ENCODE peak calls at places on chromosomes 7 and 10, in ten cellular contexts. A, V, S, I, O, D, M, H, C and E are unnamed samples.
A peak's percentile ranks its signal among the peaks of the same experiment; 100 is the strongest.

GRCh38 chr7:127850195-127850594 is 181.0 kb downstream of the LRRC4 start:
- DNase-seq in A (no peak), V (no peak), S (no peak), I (no peak), O (no peak), D (no peak), M (no peak), H (no peak), C (no peak), E (no peak)

GRCh38 chr10:33224251-33224965 is 110.1 kb downstream of the NRP1 start:
- DNase-seq in A (no peak), V (no peak), S (no peak), I (no peak), O (no peak), D (no peak), M (no peak), H (no peak), C (no peak), E (no peak)

GRCh38 chr7:131174855-131175254 is 152.8 kb upstream of the MKLN1 start:
- DNase-seq in A (no peak), V (no peak), S (no peak), I (no peak), O (no peak), D (no peak), M (no peak), H (no peak), C (no peak), E (no peak)

GRCh38 chr7:30918676-30919075 is 7.0 kb downstream of the AQP1 start:
- DNase-seq in A (peak; percentile 13), V (no peak), S (peak; percentile 44), I (no peak), O (no peak), D (peak; percentile 79), M (no peak), H (no peak), C (no peak), E (no peak)

GRCh38 chr10:124417846-124418725 is 637 bp downstream of the OAT start:
- DNase-seq in A (peak; percentile 63), V (peak; percentile 94), S (peak; percentile 82), I (peak; percentile 16), O (peak; percentile 33), D (peak; percentile 90), M (peak; percentile 64), H (peak; percentile 29), C (peak; percentile 39), E (peak; percentile 80)

GRCh38 chr7:149422065-149422913 is 38.6 kb downstream of the ZNF777 start:
- DNase-seq in A (peak; percentile 60), V (peak; percentile 95), S (no peak), I (no peak), O (peak; percentile 89), D (no peak), M (peak; percentile 31), H (peak; percentile 96), C (peak; percentile 96), E (peak; percentile 89)

GRCh38 chr7:46173526-46174191 is 252.6 kb upstream of the IGFBP3 start:
- DNase-seq in A (peak; percentile 56), V (no peak), S (no peak), I (no peak), O (no peak), D (no peak), M (no peak), H (no peak), C (no peak), E (no peak)

GRCh38 chr10:96456296-96456840 is 57.4 kb downstream of the TLL2 start:
- DNase-seq in A (no peak), V (no peak), S (no peak), I (no peak), O (no peak), D (peak; percentile 42), M (no peak), H (no peak), C (no peak), E (no peak)

DNA sequence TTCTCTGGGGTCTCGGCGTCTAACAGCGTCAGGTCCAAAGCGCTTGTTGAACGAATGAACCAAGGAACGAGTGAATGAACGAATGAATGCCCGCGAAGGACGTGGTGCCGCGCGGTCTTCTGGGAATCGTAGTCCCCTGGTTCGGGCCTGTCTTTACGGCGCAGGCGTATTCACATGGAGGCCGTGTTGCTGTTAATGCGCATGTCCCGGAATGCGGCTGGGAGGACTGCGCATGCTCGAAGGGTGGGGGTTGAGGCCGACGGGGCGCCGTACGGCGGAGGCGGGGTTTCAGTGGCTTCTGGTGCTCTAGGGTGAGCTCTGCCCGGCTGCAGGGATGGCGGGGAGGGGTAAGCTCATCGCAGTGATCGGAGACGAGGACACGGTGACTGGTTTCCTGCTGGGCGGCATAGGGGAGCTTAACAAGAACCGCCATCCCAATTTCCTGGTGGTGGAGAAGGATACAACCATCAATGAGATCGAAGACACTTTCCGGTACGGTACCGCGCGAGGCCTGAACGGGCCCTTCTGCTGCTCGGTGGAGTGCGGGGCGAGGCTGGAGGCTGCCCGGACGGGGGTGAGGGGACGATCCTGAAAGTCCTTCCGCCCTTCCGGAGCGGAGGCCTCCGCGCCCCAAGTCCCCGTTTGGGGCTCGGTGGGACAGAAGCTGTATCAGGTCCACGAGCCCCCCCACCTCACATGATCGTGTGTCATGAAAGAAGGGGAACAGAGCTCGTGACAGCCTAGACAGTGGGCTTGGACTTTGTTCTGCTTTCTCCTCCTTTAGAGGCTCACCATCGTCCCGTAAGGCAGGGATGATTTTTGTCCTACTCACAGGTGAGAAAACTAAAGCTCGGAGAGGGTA is at the start of gene ATP6V1F:
- DNase-seq in A (peak; percentile 97), V (peak; percentile 97), S (peak; percentile 98), I (peak; percentile 95), O (peak; percentile 99), D (peak; percentile 100), M (peak; percentile 98), H (peak; percentile 98), C (peak; percentile 99), E (peak; percentile 99)
- TF ChIP-seq POLR2A in A (no peak), V (peak; percentile 89), S (no peak), I (peak; percentile 81), O (peak; percentile 68), D (peak; percentile 69), M (no peak), H (peak; percentile 73), C (peak; percentile 72), E (peak; percentile 81)

DNA sequence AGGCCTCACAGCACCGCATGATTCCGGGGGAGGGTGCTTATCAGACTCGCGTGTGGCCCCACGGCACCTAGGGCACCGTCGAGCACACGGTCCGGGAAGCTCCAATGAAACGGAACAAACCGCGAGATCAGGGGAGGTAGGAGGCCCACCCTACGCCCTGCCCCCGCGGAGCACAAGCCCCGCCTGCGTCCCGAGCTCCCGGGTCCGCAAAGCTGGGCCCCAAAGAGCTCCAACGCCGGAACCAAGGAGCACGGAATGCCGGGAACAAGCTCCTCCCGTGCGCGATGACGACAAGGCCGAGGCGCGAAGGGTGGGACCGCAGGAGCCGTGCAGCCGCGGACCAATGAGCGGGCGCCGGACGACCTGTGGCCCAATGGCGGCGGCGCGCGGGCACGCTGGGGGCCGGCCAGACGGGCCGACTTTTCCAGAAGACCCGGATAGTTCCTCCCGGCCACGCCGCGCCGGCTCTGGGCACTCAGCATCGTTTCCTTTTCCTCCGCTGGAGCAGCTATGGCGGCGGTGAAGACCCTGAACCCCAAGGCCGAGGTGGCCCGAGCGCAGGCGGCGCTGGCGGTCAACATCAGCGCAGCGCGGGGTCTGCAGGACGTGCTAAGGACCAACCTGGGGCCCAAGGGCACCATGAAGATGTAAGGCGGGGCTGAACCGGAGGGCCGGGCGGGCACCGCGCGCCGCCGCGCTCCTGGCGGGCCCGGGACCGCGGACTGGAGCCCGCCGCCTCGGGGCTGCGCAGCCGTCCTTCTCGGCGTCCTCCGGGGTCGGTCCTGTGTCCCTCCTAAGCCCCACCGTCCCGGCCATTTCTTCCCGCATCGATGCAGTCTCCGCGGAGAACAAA is at the start of the genes CCT6A and PSPH:
- DNase-seq in A (peak; percentile 98), V (peak; percentile 99), S (peak; percentile 98), I (peak; percentile 95), O (peak; percentile 100), D (peak; percentile 100), M (peak; percentile 98), H (peak; percentile 89), C (peak; percentile 85), E (peak; percentile 96)
- TF ChIP-seq POLR2A in A (peak; percentile 23), V (peak; percentile 87), S (peak; percentile 56), I (peak; percentile 86), O (peak; percentile 90), D (no peak), M (peak; percentile 80), H (peak; percentile 93), C (peak; percentile 89), E (peak; percentile 86)

DNA sequence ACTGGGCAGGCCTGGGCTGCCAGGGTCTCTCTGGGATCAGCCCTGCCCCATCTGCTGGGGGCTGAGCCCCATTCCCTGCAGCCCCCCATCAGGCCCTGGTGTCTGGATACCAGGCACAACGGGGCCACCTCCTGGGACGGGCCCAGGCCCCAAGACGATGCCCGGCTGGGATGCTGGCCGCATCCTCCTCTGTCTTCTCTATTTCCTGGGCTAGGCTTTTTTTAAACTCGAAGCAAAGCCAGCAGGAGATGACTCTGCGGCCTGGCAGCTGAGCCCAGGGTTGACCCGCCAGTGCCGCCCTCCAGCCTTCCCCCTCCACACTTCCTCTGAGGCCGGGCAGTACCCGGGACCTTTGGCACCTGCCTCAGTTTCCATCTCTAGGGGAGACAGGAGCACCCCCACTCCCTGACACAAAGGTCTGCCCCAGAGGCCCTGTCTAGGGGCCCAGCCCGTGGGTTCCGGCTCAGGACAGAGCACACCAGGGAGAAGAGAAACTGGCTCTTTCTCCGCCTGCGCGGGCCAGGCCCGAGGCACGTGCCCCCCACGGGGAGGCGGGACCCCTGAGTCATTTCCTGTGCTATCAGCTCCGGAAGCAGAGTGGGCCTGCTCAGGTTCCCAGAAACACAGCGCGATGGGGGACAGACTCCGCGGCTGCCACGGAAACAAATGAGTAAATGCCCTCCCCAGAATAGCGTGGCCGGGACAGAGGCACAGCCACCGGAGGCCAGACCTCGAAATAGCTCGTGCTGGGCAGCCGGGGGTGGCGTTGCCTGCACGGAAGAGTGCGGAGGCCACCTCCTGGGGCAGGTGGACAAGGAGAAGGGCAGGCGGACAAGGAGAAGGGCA is 84.6 kb upstream of the PDGFA start:
- DNase-seq in A (peak; percentile 88), V (peak; percentile 92), S (peak; percentile 87), I (peak; percentile 47), O (peak; percentile 96), D (peak; percentile 96), M (peak; percentile 82), H (peak; percentile 80), C (peak; percentile 84), E (peak; percentile 59)
- TF ChIP-seq POLR2A in A (no peak), V (peak; percentile 86), S (no peak), I (peak; percentile 35), O (peak; percentile 52), D (peak; percentile 24), M (no peak), H (peak; percentile 79), C (peak; percentile 60), E (peak; percentile 63)

GRCh38 chr10:132660385-132660784 is 122.8 kb downstream of the INPP5A start:
- DNase-seq in A (no peak), V (no peak), S (no peak), I (no peak), O (no peak), D (no peak), M (no peak), H (no peak), C (no peak), E (no peak)

GRCh38 chr10:132663666-132664365 is 122.1 kb downstream of the NKX6-2 start:
- DNase-seq in A (no peak), V (peak; percentile 42), S (no peak), I (no peak), O (peak; percentile 40), D (no peak), M (no peak), H (no peak), C (no peak), E (no peak)

GRCh38 chr10:132664407-132664806 is 121.5 kb downstream of the NKX6-2 start:
- DNase-seq in A (no peak), V (peak; percentile 32), S (no peak), I (no peak), O (peak; percentile 24), D (no peak), M (no peak), H (no peak), C (no peak), E (no peak)

GRCh38 chr10:132664883-132665282 is 121.1 kb downstream of the NKX6-2 start:
- DNase-seq in A (no peak), V (peak; percentile 57), S (no peak), I (no peak), O (no peak), D (no peak), M (no peak), H (no peak), C (no peak), E (no peak)

GRCh38 chr10:132662186-132662920 is 123.6 kb downstream of the NKX6-2 start:
- DNase-seq in A (no peak), V (peak; percentile 41), S (no peak), I (no peak), O (no peak), D (no peak), M (no peak), H (no peak), C (no peak), E (no peak)
- TF ChIP-seq POLR2A in A (no peak), V (no peak), S (no peak), I (no peak), O (no peak), D (no peak), M (no peak), H (no peak), C (no peak), E (no peak)